ENCODE peak calls at places on chromosomes 13 and 19, in six cellular contexts. R is BE2C, B is Peyer's patch, F is psoas muscle, Z is progenitor cell of endocrine pancreas, Y is lower leg skin. C is an unnamed sample.

GRCh38 chr13:77544365-77544764 is 8.9 kb downstream of the SCEL start:
- DNase-seq in R (peak; percentile 71), B (peak; percentile 48), F (peak; percentile 67), Z (no peak), Y (peak; percentile 27), C (no peak)

GRCh38 chr13:62085832-62086231 is 670.2 kb upstream of the PCDH20 start:
- DNase-seq in R (no peak), B (no peak), F (no peak), Z (no peak), Y (no peak), C (no peak)

GRCh38 chr13:110641055-110642015 is 26.0 kb downstream of the NAXD start:
- DNase-seq in R (peak; percentile 85), B (no peak), F (no peak), Z (no peak), Y (no peak), C (no peak)

GRCh38 chr13:89496478-89496877 is 1825.3 kb downstream of the SLITRK5 start:
- DNase-seq in R (peak; percentile 16), B (no peak), F (no peak), Z (no peak), Y (no peak), C (no peak)

GRCh38 chr19:48551437-48552302 is at the start of gene SULT2B1:
- DNase-seq in R (no peak), B (peak; percentile 89), F (no peak), Z (no peak), Y (no peak), C (no peak)

GRCh38 chr19:801030-801860 is 4.0 kb downstream of the PTBP1 start:
- DNase-seq in R (peak; percentile 78), B (peak; percentile 61), F (peak; percentile 77), Z (no peak), Y (no peak), C (no peak)

GRCh38 chr19:1076951-1077350 is 10.0 kb downstream of the ARHGAP45 start:
- DNase-seq in R (peak; percentile 14), B (peak; percentile 97), F (peak; percentile 79), Z (no peak), Y (peak; percentile 66), C (peak; percentile 80)

GRCh38 chr19:18741124-18741493 is 50.0 kb downstream of the COMP start:
- DNase-seq in R (peak; percentile 13), B (no peak), F (no peak), Z (no peak), Y (no peak), C (no peak)

GRCh38 chr13:45162821-45163220 is 38.0 kb downstream of the KCTD4 start:
- DNase-seq in R (no peak), B (no peak), F (no peak), Z (no peak), Y (no peak), C (no peak)

GRCh38 chr13:112893570-112894422 is 75.2 kb upstream of the MCF2L start:
- DNase-seq in R (peak; percentile 65), B (peak; percentile 70), F (peak; percentile 55), Z (peak; percentile 70), Y (no peak), C (no peak)

GRCh38 chr19:12034610-12035009 is 869 bp downstream of the ZNF433 start:
- DNase-seq in R (no peak), B (no peak), F (no peak), Z (no peak), Y (no peak), C (no peak)

GRCh38 chr19:19550454-19550842 is 12.4 kb downstream of the CILP2 start:
- DNase-seq in R (peak; percentile 10), B (no peak), F (no peak), Z (no peak), Y (no peak), C (no peak)

GRCh38 chr13:113187905-113188595 is 20.4 kb downstream of the PCID2 start:
- DNase-seq in R (no peak), B (no peak), F (no peak), Z (no peak), Y (no peak), C (no peak)

GRCh38 chr19:42271861-42272534 is 2.9 kb downstream of the CIC start:
- DNase-seq in R (no peak), B (no peak), F (no peak), Z (no peak), Y (no peak), C (peak; percentile 15)

GRCh38 chr19:3095375-3096191 is 1.4 kb downstream of the GNA11 start:
- DNase-seq in R (no peak), B (peak; percentile 62), F (peak; percentile 57), Z (no peak), Y (no peak), C (no peak)

GRCh38 chr19:33499671-33500506 is 21.7 kb downstream of the PEPD start:
- DNase-seq in R (no peak), B (no peak), F (no peak), Z (no peak), Y (no peak), C (no peak)

GRCh38 chr13:97435794-97436193 is 1.8 kb downstream of the RAP2A start:
- DNase-seq in R (no peak), B (no peak), F (no peak), Z (no peak), Y (no peak), C (no peak)

GRCh38 chr13:44879452-44880058 is 109.7 kb downstream of the NUFIP1 start:
- DNase-seq in R (no peak), B (no peak), F (no peak), Z (no peak), Y (no peak), C (no peak)

GRCh38 chr13:66795636-66796035 is 434.5 kb downstream of the PCDH9 start:
- DNase-seq in R (no peak), B (no peak), F (no peak), Z (no peak), Y (no peak), C (no peak)

GRCh38 chr13:79246575-79246949 is 159.5 kb downstream of the RBM26 start:
- DNase-seq in R (no peak), B (no peak), F (no peak), Z (no peak), Y (no peak), C (no peak)
- TF ChIP-seq CTCF in R (peak; percentile 7), B (no peak), F (no peak), Z (no peak), Y (no peak), C (no peak)

GRCh38 chr19:49812997-49813861 is at the start of gene FUZ:
- DNase-seq in R (peak; percentile 96), B (peak; percentile 99), F (peak; percentile 98), Z (peak; percentile 87), Y (peak; percentile 98), C (peak; percentile 88)
- TF ChIP-seq CTCF in R (peak; percentile 53), B (peak; percentile 10), F (no peak), Z (peak; percentile 37), Y (no peak), C (no peak)

DNA sequence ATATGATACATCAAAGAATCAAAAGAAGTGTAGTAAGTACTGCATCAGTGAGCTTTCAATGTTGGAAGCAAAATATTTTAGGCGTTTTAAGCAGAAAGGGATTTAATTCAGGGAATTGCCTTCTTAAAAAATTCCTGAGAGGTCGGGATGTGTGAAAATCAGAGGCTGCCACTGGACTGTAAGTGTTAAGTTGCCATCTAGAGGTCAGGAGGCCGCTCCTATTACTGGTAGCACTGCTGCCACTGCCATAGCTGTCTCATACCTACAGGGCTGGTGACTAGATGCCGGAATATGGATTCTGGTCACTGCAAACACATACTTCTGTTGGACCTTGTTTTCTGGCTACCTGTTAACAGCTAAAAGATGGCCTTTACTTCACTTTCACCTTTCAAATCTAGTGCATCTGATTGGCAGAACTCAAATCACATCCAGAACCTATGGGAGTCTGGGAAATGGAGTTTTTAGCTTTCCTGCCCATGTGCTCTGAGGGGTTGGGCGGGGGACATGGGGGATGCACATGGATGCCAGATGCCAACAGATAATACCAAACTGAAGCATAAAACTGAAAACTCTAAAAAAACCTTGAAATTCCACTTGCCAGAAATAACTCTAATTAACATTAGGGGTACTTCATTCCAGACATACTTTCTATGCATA is 29.8 kb downstream of the DGKH start:
- DNase-seq in R (no peak), B (no peak), F (no peak), Z (no peak), Y (no peak), C (no peak)
- TF ChIP-seq CTCF in R (no peak), B (peak; percentile 19), F (no peak), Z (no peak), Y (no peak), C (no peak)

DNA sequence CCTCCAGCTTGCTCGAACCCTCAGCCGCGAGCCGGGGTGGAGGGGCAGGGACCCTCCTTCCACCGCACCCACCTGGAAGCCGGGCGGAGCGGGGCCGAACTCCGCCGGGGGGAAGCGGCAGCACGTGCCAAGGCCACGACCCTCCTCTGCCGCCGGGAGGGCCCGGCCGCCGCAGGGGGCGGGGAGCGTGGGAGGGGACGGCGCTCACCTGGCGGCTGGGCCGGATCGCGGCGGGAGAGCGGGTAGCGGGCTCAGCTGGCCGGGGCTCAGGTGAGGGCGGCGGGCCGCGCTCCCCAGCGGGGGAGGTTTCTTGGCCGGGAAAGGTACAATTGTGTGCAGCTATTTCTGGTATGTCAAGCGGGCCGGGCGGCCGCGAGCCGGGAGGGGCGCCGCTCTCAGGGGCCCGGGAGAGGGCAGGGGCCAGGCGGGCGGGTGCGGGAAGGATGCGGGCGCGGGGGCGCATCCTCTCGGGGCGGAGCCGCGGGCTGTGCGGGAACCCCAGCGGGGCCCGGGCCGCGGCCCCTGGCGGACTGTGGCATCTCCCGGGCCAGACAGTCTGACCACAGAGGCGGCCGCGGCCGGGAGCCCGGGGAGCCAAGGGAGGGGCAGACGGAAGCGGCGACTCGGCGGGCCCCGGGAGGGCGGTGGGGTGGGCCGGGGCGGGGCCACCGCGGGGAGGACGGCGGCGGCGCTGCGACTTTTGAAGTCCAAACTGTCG is at the start of gene LMO7:
- DNase-seq in R (peak; percentile 46), B (peak; percentile 79), F (peak; percentile 74), Z (peak; percentile 49), Y (peak; percentile 16), C (peak; percentile 41)
- TF ChIP-seq CTCF in R (no peak), B (no peak), F (no peak), Z (no peak), Y (no peak), C (no peak)